ENCODE peak calls at places on chromosomes 12 and 14, in seven cellular contexts. W is non-pigmented ciliary epithelial cell; G is iris pigment epithelial cell; F is stimulated activated CD4-positive, alpha-beta T cell treated with anti-CD3 and anti-CD28 coated beads, Interleukin-4, amount 100 ng/mL, for 1 hour; Z is mesendoderm; T is lower leg skin; B is glutamatergic neuron. I is an unnamed sample.

GRCh38 chr12:105427883-105428282 is 97.4 kb downstream of the C12orf75 start:
- DNase-seq in W (no peak), G (peak; percentile 55), F (no peak), Z (peak; percentile 30), T (no peak), B (no peak), I (peak; percentile 80)

GRCh38 chr14:62269204-62269603 is 507.0 kb downstream of the SNAPC1 start:
- DNase-seq in W (peak; percentile 3), G (peak; percentile 30), F (no peak), Z (no peak), T (no peak), B (no peak), I (peak; percentile 1)

GRCh38 chr12:19830461-19830860 is 391.2 kb downstream of the AEBP2 start:
- DNase-seq in W (no peak), G (no peak), F (no peak), Z (no peak), T (no peak), B (no peak), I (no peak)

GRCh38 chr12:25557830-25558436 is 4.8 kb upstream of the LMNTD1 start:
- DNase-seq in W (no peak), G (peak; percentile 58), F (no peak), Z (peak; percentile 54), T (no peak), B (no peak), I (peak; percentile 75)

GRCh38 chr12:105740337-105740736 is 398.4 kb downstream of the NUAK1 start:
- DNase-seq in W (no peak), G (no peak), F (no peak), Z (peak; percentile 52), T (no peak), B (no peak), I (no peak)

GRCh38 chr14:63508033-63508432 is 35.1 kb downstream of the PPP2R5E start:
- DNase-seq in W (no peak), G (no peak), F (no peak), Z (peak; percentile 59), T (no peak), B (no peak), I (no peak)

GRCh38 chr12:98644433-98644711 is 216 bp downstream of the IKBIP start:
- DNase-seq in W (no peak), G (no peak), F (no peak), Z (no peak), T (no peak), B (peak; percentile 67), I (no peak)

GRCh38 chr12:52434096-52434733 is at the start of gene KRT75:
- DNase-seq in W (no peak), G (no peak), F (no peak), Z (no peak), T (no peak), B (no peak), I (no peak)

GRCh38 chr14:30525833-30526232 is 33.1 kb upstream of the G2E3 start:
- DNase-seq in W (peak; percentile 14), G (peak; percentile 57), F (no peak), Z (peak; percentile 7), T (no peak), B (no peak), I (no peak)

GRCh38 chr14:79254069-79254775 is 957.1 kb downstream of the DIO2 start:
- DNase-seq in W (peak; percentile 28), G (peak; percentile 52), F (no peak), Z (peak; percentile 78), T (no peak), B (no peak), I (peak; percentile 6)

GRCh38 chr12:7989827-7990491 is 42.6 kb upstream of the FOXJ2 start:
- DNase-seq in W (no peak), G (peak; percentile 10), F (peak; percentile 44), Z (peak; percentile 83), T (peak; percentile 71), B (no peak), I (peak; percentile 19)

GRCh38 chr12:55700255-55701018 is 7.3 kb downstream of the ITGA7 start:
- DNase-seq in W (no peak), G (no peak), F (no peak), Z (no peak), T (no peak), B (no peak), I (no peak)

GRCh38 chr12:80937391-80938238 is at the start of gene LIN7A:
- DNase-seq in W (no peak), G (peak; percentile 24), F (no peak), Z (peak; percentile 87), T (no peak), B (peak; percentile 78), I (peak; percentile 54)

GRCh38 chr12:84874125-84874824 is 38.3 kb downstream of the SLC6A15 start:
- DNase-seq in W (no peak), G (peak; percentile 73), F (no peak), Z (peak; percentile 50), T (no peak), B (no peak), I (peak; percentile 75)

GRCh38 chr14:67241416-67242362 is at the start of gene PALS1:
- DNase-seq in W (peak; percentile 61), G (peak; percentile 90), F (peak; percentile 53), Z (peak; percentile 84), T (peak; percentile 40), B (peak; percentile 83), I (peak; percentile 92)

GRCh38 chr12:14264777-14265176 is 100.7 kb upstream of the ATF7IP start:
- DNase-seq in W (no peak), G (no peak), F (no peak), Z (peak; percentile 48), T (no peak), B (no peak), I (no peak)

GRCh38 chr14:50225067-50225973 is 6.1 kb downstream of the SOS2 start:
- DNase-seq in W (peak; percentile 75), G (peak; percentile 91), F (no peak), Z (no peak), T (no peak), B (no peak), I (peak; percentile 91)

GRCh38 chr14:105865266-105865903 is 339.0 kb downstream of the TMEM121 start:
- DNase-seq in W (no peak), G (no peak), F (no peak), Z (no peak), T (no peak), B (no peak), I (no peak)

GRCh38 chr14:99459491-99460100 is 21.1 kb downstream of the SETD3 start:
- DNase-seq in W (no peak), G (no peak), F (no peak), Z (no peak), T (no peak), B (no peak), I (peak; percentile 38)

GRCh38 chr12:29744365-29744764 is 39.4 kb downstream of the TMTC1 start:
- DNase-seq in W (no peak), G (no peak), F (no peak), Z (no peak), T (no peak), B (no peak), I (peak; percentile 50)

GRCh38 chr12:18084080-18084479 is 5.9 kb downstream of the RERGL start:
- DNase-seq in W (no peak), G (no peak), F (no peak), Z (no peak), T (no peak), B (no peak), I (no peak)

GRCh38 chr12:6065872-6066217 is 58.6 kb downstream of the VWF start:
- DNase-seq in W (no peak), G (no peak), F (no peak), Z (no peak), T (no peak), B (no peak), I (no peak)

GRCh38 chr12:129927316-129927900 is 23.6 kb upstream of the TMEM132D start:
- DNase-seq in W (no peak), G (peak; percentile 4), F (no peak), Z (no peak), T (no peak), B (no peak), I (no peak)

GRCh38 chr12:132264086-132265010 is 65.0 kb downstream of the GALNT9 start:
- DNase-seq in W (no peak), G (no peak), F (no peak), Z (no peak), T (no peak), B (no peak), I (no peak)

GRCh38 chr12:2284857-2285256 is 232.1 kb downstream of the CACNA1C start:
- DNase-seq in W (no peak), G (peak; percentile 73), F (peak; percentile 11), Z (peak; percentile 91), T (no peak), B (peak; percentile 89), I (peak; percentile 73)

GRCh38 chr14:92460916-92461579 is 52.5 kb upstream of the RIN3 start:
- DNase-seq in W (no peak), G (peak; percentile 80), F (no peak), Z (no peak), T (no peak), B (no peak), I (peak; percentile 73)

GRCh38 chr12:7937867-7938506 is 2.0 kb upstream of the SLC2A3 start:
- DNase-seq in W (no peak), G (no peak), F (no peak), Z (peak; percentile 62), T (no peak), B (no peak), I (peak; percentile 50)

GRCh38 chr12:106138646-106139421 is at the start of gene NUAK1:
- DNase-seq in W (no peak), G (peak; percentile 31), F (peak; percentile 18), Z (peak; percentile 92), T (peak; percentile 37), B (peak; percentile 86), I (peak; percentile 61)

GRCh38 chr12:66942741-66943465 is 264.0 kb upstream of the GRIP1 start:
- DNase-seq in W (no peak), G (no peak), F (no peak), Z (peak; percentile 96), T (no peak), B (no peak), I (no peak)

GRCh38 chr14:72451081-72451972 is 442.6 kb downstream of the DPF3 start:
- DNase-seq in W (no peak), G (no peak), F (peak; percentile 20), Z (peak; percentile 34), T (no peak), B (peak; percentile 38), I (no peak)

I was measured in cardiac fibroblast.